ENCODE peak calls at places on chromosomes 2 and 18, in four cellular contexts. Z, W, L and G are unnamed samples.
A peak's percentile ranks its signal among the peaks of the same experiment; 100 is the strongest.

GRCh38 chr2:207091928-207092327 is 73.8 kb downstream of the KLF7 start:
- DNase-seq in Z (no peak), W (no peak), L (no peak), G (no peak)

GRCh38 chr2:2824588-2824987 is 493.5 kb upstream of the MYT1L start:
- DNase-seq in Z (no peak), W (no peak), L (no peak), G (no peak)

GRCh38 chr2:216375288-216375687 is 3.0 kb upstream of the MARCHF4 start:
- DNase-seq in Z (no peak), W (no peak), L (no peak), G (no peak)

GRCh38 chr2:65227471-65228248 is at the start of gene ACTR2:
- DNase-seq in Z (peak; percentile 97), W (peak; percentile 93), L (peak; percentile 93), G (peak; percentile 98)

GRCh38 chr2:189624648-189625355 is 36.5 kb upstream of the ASNSD1 start:
- DNase-seq in Z (no peak), W (no peak), L (no peak), G (no peak)

GRCh38 chr18:79404567-79404910 is 8.8 kb downstream of the NFATC1 start:
- DNase-seq in Z (no peak), W (no peak), L (no peak), G (no peak)

GRCh38 chr2:17583166-17583565 is 42.7 kb downstream of the VSNL1 start:
- DNase-seq in Z (peak; percentile 23), W (no peak), L (no peak), G (peak; percentile 65)

GRCh38 chr2:189129971-189130370 is 49.6 kb downstream of the COL5A2 start:
- DNase-seq in Z (peak; percentile 93), W (peak; percentile 61), L (no peak), G (peak; percentile 92)

GRCh38 chr18:40555914-40556313 is 1399.1 kb upstream of the PIK3C3 start:
- DNase-seq in Z (no peak), W (peak; percentile 20), L (no peak), G (peak; percentile 59)

GRCh38 chr18:79690071-79690470 is 10.5 kb downstream of the CTDP1 start:
- DNase-seq in Z (no peak), W (no peak), L (no peak), G (no peak)

GRCh38 chr2:39512434-39512935 is 75.4 kb upstream of the MAP4K3 start:
- DNase-seq in Z (no peak), W (no peak), L (no peak), G (no peak)

GRCh38 chr2:63587814-63588384 is 378 bp downstream of the WDPCP start:
- DNase-seq in Z (no peak), W (no peak), L (no peak), G (peak; percentile 16)

GRCh38 chr2:81389203-81389602 is 1084.7 kb upstream of the LRRTM1 start:
- DNase-seq in Z (no peak), W (no peak), L (no peak), G (peak; percentile 0)

GRCh38 chr2:190060019-190060418 is 2.5 kb downstream of the MSTN start:
- DNase-seq in Z (no peak), W (no peak), L (no peak), G (no peak)

GRCh38 chr18:68172842-68173549 is 541.9 kb downstream of the TMX3 start:
- DNase-seq in Z (no peak), W (no peak), L (no peak), G (peak; percentile 14)

GRCh38 chr18:63197246-63197791 is 122.2 kb downstream of the BCL2 start:
- DNase-seq in Z (no peak), W (no peak), L (no peak), G (no peak)

GRCh38 chr18:4821801-4822200 is 366.7 kb upstream of the DLGAP1 start:
- DNase-seq in Z (no peak), W (no peak), L (no peak), G (no peak)

GRCh38 chr2:66813525-66813924 is 378.6 kb downstream of the MEIS1 start:
- DNase-seq in Z (no peak), W (no peak), L (no peak), G (peak; percentile 38)

GRCh38 chr2:55035716-55036115 is 14.5 kb downstream of the RTN4 start:
- DNase-seq in Z (no peak), W (no peak), L (no peak), G (no peak)